ENCODE peak calls at places on chromosomes 3 and 15, in seven cellular contexts. L is A549, Z is K562, C is Panc1, A is GM23338, K is HCT116, E is SK-N-SH. T is an unnamed sample.

GRCh38 chr15:63191895-63192603 is 2.6 kb downstream of the RAB8B start:
- DNase-seq in L (no peak), Z (no peak), C (no peak), A (no peak), K (no peak), E (no peak), T (no peak)

GRCh38 chr15:92161039-92161670 is 232.5 kb upstream of the ST8SIA2 start:
- DNase-seq in L (no peak), Z (no peak), C (no peak), A (no peak), K (no peak), E (no peak), T (no peak)

GRCh38 chr3:1583044-1583443 is 490.2 kb downstream of the CNTN6 start:
- DNase-seq in L (no peak), Z (no peak), C (no peak), A (no peak), K (no peak), E (no peak), T (no peak)

GRCh38 chr3:81463761-81464160 is 297.7 kb downstream of the GBE1 start:
- DNase-seq in L (no peak), Z (no peak), C (no peak), A (no peak), K (no peak), E (no peak), T (no peak)

GRCh38 chr3:4492240-4493007 is 724 bp upstream of the ITPR1 start:
- DNase-seq in L (peak; percentile 46), Z (peak; percentile 56), C (no peak), A (peak; percentile 79), K (no peak), E (peak; percentile 58), T (no peak)

GRCh38 chr15:22887157-22887951 is 48.9 kb downstream of the NIPA2 start:
- DNase-seq in L (no peak), Z (peak; percentile 48), C (no peak), A (no peak), K (no peak), E (no peak), T (no peak)

GRCh38 chr3:110965976-110966375 is 105.6 kb upstream of the NECTIN3 start:
- DNase-seq in L (no peak), Z (no peak), C (no peak), A (no peak), K (no peak), E (no peak), T (no peak)

GRCh38 chr15:100211855-100212850 is 129.6 kb downstream of the ADAMTS17 start:
- DNase-seq in L (no peak), Z (no peak), C (no peak), A (peak; percentile 30), K (no peak), E (no peak), T (no peak)

GRCh38 chr15:55230051-55230670 is 33.4 kb upstream of the RSL24D1 start:
- DNase-seq in L (no peak), Z (no peak), C (no peak), A (no peak), K (no peak), E (no peak), T (no peak)

GRCh38 chr3:12557472-12558105 is 702 bp downstream of the MKRN2 start:
- DNase-seq in L (no peak), Z (no peak), C (no peak), A (no peak), K (no peak), E (no peak), T (no peak)

GRCh38 chr3:160296591-160296990 is 71.4 kb downstream of the C3orf80 start:
- DNase-seq in L (no peak), Z (no peak), C (no peak), A (no peak), K (no peak), E (no peak), T (no peak)

GRCh38 chr3:62015111-62015510 is 358.2 kb downstream of the FEZF2 start:
- DNase-seq in L (no peak), Z (no peak), C (no peak), A (no peak), K (no peak), E (no peak), T (no peak)

GRCh38 chr3:23809840-23810341 is 4.1 kb downstream of the UBE2E1 start:
- DNase-seq in L (no peak), Z (no peak), C (no peak), A (peak; percentile 53), K (no peak), E (peak; percentile 49), T (no peak)

GRCh38 chr3:23810342-23811116 is 4.8 kb downstream of the UBE2E1 start:
- DNase-seq in L (peak; percentile 64), Z (peak; percentile 48), C (no peak), A (peak; percentile 93), K (no peak), E (peak; percentile 87), T (peak; percentile 29)

GRCh38 chr3:23811117-23811487 is 5.3 kb downstream of the UBE2E1 start:
- DNase-seq in L (no peak), Z (no peak), C (no peak), A (peak; percentile 47), K (no peak), E (no peak), T (no peak)

GRCh38 chr3:23808525-23808924 is 2.8 kb downstream of the UBE2E1 start:
- DNase-seq in L (no peak), Z (peak; percentile 30), C (no peak), A (no peak), K (no peak), E (no peak), T (no peak)

DNA sequence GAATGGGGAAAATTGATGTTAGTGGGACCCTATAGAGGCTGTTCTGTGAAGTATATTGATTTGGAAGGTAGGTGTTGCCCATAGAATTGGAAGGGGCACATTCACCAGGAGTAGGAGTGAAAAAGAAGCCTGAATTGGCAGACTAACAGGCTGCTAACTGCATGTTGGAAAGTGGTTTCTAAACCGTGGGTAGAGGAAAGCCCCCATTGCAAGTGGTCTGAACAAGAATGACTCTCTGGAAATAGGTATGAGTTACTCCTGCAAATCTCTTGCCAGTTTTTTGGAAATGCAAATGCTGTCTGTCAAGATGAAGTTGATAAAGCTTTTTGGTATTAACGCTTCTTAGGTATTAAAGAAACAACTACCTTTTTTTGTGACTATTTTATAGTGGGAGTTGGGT is 3.5 kb downstream of the UBE2E1 start:
- DNase-seq in L (no peak), Z (no peak), C (no peak), A (no peak), K (no peak), E (no peak), T (no peak)
- TF ChIP-seq REST in L (no peak), Z (no peak), C (no peak), A (no peak), K (no peak), E (no peak), T (no peak)

GRCh38 chr3:80190051-80190450 is 422.3 kb upstream of the ROBO1 start:
- DNase-seq in L (peak; percentile 43), Z (no peak), C (peak; percentile 72), A (peak; percentile 24), K (no peak), E (no peak), T (no peak)
- TF ChIP-seq REST in L (no peak), Z (no peak), C (no peak), A (no peak), K (no peak), E (peak; percentile 9), T (no peak)

GRCh38 chr3:148790370-148790769 is 37.2 kb upstream of the CPB1 start:
- DNase-seq in L (no peak), Z (no peak), C (no peak), A (no peak), K (no peak), E (no peak), T (no peak)

GRCh38 chr3:148792540-148792939 is 35.1 kb upstream of the CPB1 start:
- DNase-seq in L (no peak), Z (no peak), C (no peak), A (no peak), K (no peak), E (no peak), T (no peak)

GRCh38 chr3:148791296-148791695 is 36.3 kb upstream of the CPB1 start:
- DNase-seq in L (no peak), Z (no peak), C (no peak), A (no peak), K (no peak), E (peak; percentile 24), T (no peak)

GRCh38 chr3:148790841-148791240 is 36.8 kb upstream of the CPB1 start:
- DNase-seq in L (no peak), Z (no peak), C (no peak), A (no peak), K (no peak), E (no peak), T (peak; percentile 22)

DNA sequence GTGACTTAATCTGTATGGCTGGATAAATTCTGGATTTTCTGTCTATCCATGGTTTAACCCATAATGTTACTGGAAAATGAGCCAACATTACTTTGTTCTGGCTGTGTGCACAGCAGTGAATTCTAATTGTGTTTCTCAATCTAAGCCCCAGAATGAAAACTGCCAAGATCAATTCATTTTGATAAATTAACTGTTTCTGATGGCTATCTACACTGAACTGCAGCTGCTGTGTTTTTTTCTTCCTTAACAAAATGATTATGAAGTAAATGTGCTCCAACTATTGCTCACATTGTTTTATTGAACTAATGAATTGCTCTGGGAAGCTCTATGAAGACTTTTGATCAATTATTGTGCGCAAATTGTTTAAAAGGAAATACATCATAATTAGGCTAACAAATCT is 35.7 kb upstream of the CPB1 start:
- DNase-seq in L (no peak), Z (no peak), C (no peak), A (no peak), K (no peak), E (no peak), T (no peak)
- TF ChIP-seq REST in L (no peak), Z (no peak), C (no peak), A (no peak), K (no peak), E (no peak), T (no peak)

DNA sequence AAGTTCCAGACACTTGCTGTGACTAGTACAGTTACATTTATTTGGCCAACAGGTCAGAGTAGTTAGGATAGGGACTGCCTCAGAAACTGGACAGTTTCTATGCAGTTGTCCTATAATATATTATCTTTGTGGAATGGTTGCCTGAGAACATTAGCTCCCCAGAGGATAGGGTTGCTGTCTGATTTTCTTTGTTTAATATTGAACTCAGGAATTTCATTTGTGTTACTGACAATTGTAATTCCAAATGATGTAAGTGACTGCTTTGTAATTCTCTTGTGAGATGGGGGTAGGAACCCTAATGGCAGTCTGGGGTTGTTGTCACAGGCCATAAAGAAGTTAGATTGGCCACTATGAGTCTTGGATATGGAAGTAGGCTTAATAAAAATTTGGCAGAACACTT is 2.2 kb downstream of the NXPE3 start:
- DNase-seq in L (peak; percentile 3), Z (no peak), C (no peak), A (peak; percentile 13), K (no peak), E (no peak), T (no peak)
- TF ChIP-seq REST in L (no peak), Z (no peak), C (no peak), A (no peak), K (no peak), E (no peak), T (no peak)

T was measured in HL-60.